ENCODE peak calls at places on chromosome 14, in ten cellular contexts. J, U, D, X, O, K, E, I, N and A are unnamed samples.

GRCh38 chr14:36675581-36675980 is 13.9 kb downstream of the PAX9 start:
- DNase-seq in J (no peak), U (no peak), D (no peak), X (no peak), O (no peak), K (no peak), E (no peak), I (no peak), N (no peak), A (no peak)

GRCh38 chr14:71266994-71267636 is 359.9 kb downstream of the PCNX1 start:
- DNase-seq in J (no peak), U (peak; percentile 49), D (no peak), X (peak; percentile 46), O (no peak), K (no peak), E (no peak), I (no peak), N (no peak), A (no peak)

GRCh38 chr14:55914771-55915170 is 203.4 kb upstream of the PELI2 start:
- DNase-seq in J (no peak), U (no peak), D (no peak), X (no peak), O (no peak), K (no peak), E (no peak), I (no peak), N (no peak), A (no peak)

GRCh38 chr14:50417853-50418252 is 21.2 kb upstream of the CDKL1 start:
- DNase-seq in J (no peak), U (peak; percentile 14), D (no peak), X (no peak), O (no peak), K (no peak), E (no peak), I (no peak), N (no peak), A (no peak)

GRCh38 chr14:21191261-21191808 is 35.5 kb upstream of the OR5AU1 start:
- DNase-seq in J (no peak), U (no peak), D (no peak), X (no peak), O (no peak), K (no peak), E (no peak), I (no peak), N (no peak), A (no peak)

GRCh38 chr14:96072076-96072475 is 32.9 kb downstream of the C14orf132 start:
- DNase-seq in J (no peak), U (no peak), D (no peak), X (no peak), O (no peak), K (no peak), E (no peak), I (no peak), N (no peak), A (no peak)

GRCh38 chr14:73787760-73788508 is 63.7 kb upstream of the PTGR2 start:
- DNase-seq in J (no peak), U (peak; percentile 40), D (no peak), X (no peak), O (no peak), K (no peak), E (no peak), I (no peak), N (no peak), A (peak; percentile 48)

GRCh38 chr14:105021656-105022275 is 883 bp upstream of the CDCA4 start:
- DNase-seq in J (no peak), U (peak; percentile 40), D (no peak), X (peak; percentile 51), O (peak; percentile 54), K (no peak), E (no peak), I (no peak), N (no peak), A (no peak)

GRCh38 chr14:98958048-98959031 is 313.7 kb downstream of the BCL11B start:
- DNase-seq in J (no peak), U (no peak), D (no peak), X (no peak), O (no peak), K (no peak), E (no peak), I (peak; percentile 38), N (no peak), A (no peak)

GRCh38 chr14:64337901-64338615 is 43.9 kb upstream of the ESR2 start:
- DNase-seq in J (no peak), U (peak; percentile 70), D (no peak), X (peak; percentile 69), O (no peak), K (no peak), E (no peak), I (peak; percentile 72), N (peak; percentile 28), A (peak; percentile 73)

GRCh38 chr14:88477513-88478250 is 77.1 kb downstream of the PTPN21 start:
- DNase-seq in J (no peak), U (peak; percentile 33), D (no peak), X (no peak), O (no peak), K (no peak), E (no peak), I (no peak), N (no peak), A (no peak)

GRCh38 chr14:38125484-38125912 is 82.2 kb upstream of the SSTR1 start:
- DNase-seq in J (no peak), U (peak; percentile 3), D (no peak), X (no peak), O (no peak), K (no peak), E (no peak), I (no peak), N (peak; percentile 99), A (peak; percentile 32)

GRCh38 chr14:61076531-61076930 is 95.5 kb downstream of the SLC38A6 start:
- DNase-seq in J (no peak), U (peak; percentile 39), D (no peak), X (no peak), O (no peak), K (no peak), E (no peak), I (no peak), N (peak; percentile 85), A (no peak)

GRCh38 chr14:57486767-57487379 is 6.8 kb downstream of the CCDC198 start:
- DNase-seq in J (no peak), U (peak; percentile 51), D (no peak), X (peak; percentile 41), O (no peak), K (no peak), E (no peak), I (no peak), N (peak; percentile 12), A (peak; percentile 38)

GRCh38 chr14:67557656-67558055 is 24.6 kb downstream of the PLEKHH1 start:
- DNase-seq in J (no peak), U (no peak), D (no peak), X (no peak), O (no peak), K (no peak), E (no peak), I (no peak), N (no peak), A (no peak)

GRCh38 chr14:54722791-54723432 is 156.0 kb downstream of the SAMD4A start:
- DNase-seq in J (no peak), U (peak; percentile 45), D (no peak), X (peak; percentile 37), O (no peak), K (no peak), E (no peak), I (no peak), N (no peak), A (peak; percentile 48)

GRCh38 chr14:36976571-36977023 is 195.8 kb downstream of the SLC25A21 start:
- DNase-seq in J (no peak), U (peak; percentile 65), D (no peak), X (peak; percentile 36), O (no peak), K (no peak), E (no peak), I (no peak), N (no peak), A (peak; percentile 79)

GRCh38 chr14:75995372-75996041 is 9.9 kb downstream of the IFT43 start:
- DNase-seq in J (no peak), U (peak; percentile 94), D (no peak), X (no peak), O (peak; percentile 76), K (no peak), E (no peak), I (peak; percentile 86), N (no peak), A (no peak)

GRCh38 chr14:56422703-56423213 is 156.8 kb upstream of the TMEM260 start:
- DNase-seq in J (no peak), U (peak; percentile 73), D (no peak), X (peak; percentile 43), O (peak; percentile 70), K (peak; percentile 6), E (no peak), I (no peak), N (peak; percentile 86), A (peak; percentile 61)

GRCh38 chr14:31441273-31442110 is 15.8 kb downstream of the DTD2 start:
- DNase-seq in J (no peak), U (peak; percentile 88), D (no peak), X (no peak), O (no peak), K (no peak), E (no peak), I (no peak), N (no peak), A (no peak)